ENCODE peak calls at places on chromosomes 12 and 14, in four cellular contexts. F is progenitor cell of endocrine pancreas, H is heart left ventricle, A is GM13977. R is an unnamed sample.

GRCh38 chr12:104516821-104517220 is 60.1 kb downstream of the CHST11 start:
- DNase-seq in F (no peak), H (no peak), A (no peak), R (no peak)

GRCh38 chr12:52235001-52235760 is 2.1 kb downstream of the KRT7 start:
- DNase-seq in F (no peak), H (no peak), A (peak; percentile 24), R (no peak)

GRCh38 chr12:109720152-109720855 is 6.7 kb downstream of the FAM222A start:
- DNase-seq in F (no peak), H (peak; percentile 84), A (no peak), R (no peak)

GRCh38 chr12:71045781-71046180 is 112.0 kb downstream of the TSPAN8 start:
- DNase-seq in F (no peak), H (no peak), A (no peak), R (no peak)

GRCh38 chr14:51209457-51209856 is 30.6 kb upstream of the TMX1 start:
- DNase-seq in F (no peak), H (no peak), A (no peak), R (no peak)

GRCh38 chr14:90774316-90774715 is 41.9 kb downstream of the TTC7B start:
- DNase-seq in F (no peak), H (no peak), A (no peak), R (no peak)

GRCh38 chr14:65045011-65045410 is 57.3 kb downstream of the MAX start:
- DNase-seq in F (no peak), H (no peak), A (no peak), R (no peak)

GRCh38 chr14:36028218-36028617 is 148.3 kb downstream of the PTCSC3 start:
- DNase-seq in F (no peak), H (no peak), A (no peak), R (no peak)

DNA sequence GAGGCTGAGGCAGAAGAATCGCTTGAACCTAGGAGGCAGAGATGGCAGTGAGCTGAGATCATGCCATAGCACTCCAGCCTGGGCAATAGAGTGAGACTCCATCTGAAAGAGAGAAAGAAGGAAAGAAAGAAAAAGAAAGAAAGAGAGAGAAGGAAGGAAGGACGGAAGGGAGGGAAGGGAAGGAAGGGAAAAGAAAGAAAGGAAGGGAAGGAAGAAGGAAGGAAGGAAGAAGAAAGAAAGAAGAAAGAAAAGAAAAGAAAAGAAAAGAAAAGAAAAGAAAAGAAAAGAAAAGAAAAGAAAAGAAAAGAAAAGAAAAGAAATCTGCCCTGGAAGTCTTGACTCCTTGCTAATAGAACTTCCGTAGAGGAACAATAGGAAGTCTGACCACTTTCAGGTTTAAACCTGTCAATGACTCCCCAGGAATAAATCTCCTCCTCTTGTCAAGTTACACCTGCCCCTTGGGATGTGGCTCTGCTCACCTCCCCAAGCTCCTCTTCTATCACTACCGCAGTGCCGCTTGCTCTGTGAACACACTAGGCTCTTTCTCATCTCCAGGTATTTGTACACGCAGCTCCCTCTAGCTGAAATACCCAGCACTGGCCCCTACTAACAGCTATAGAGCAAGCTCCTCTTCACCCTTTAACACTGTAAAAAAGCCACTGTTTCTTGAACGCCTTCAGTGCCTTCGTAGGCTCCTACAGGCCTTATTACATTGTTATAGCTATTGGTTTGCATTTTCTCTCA is 773.1 kb upstream of the TBX3 start:
- DNase-seq in F (no peak), H (no peak), A (no peak), R (no peak)
- TF ChIP-seq CTCF in F (peak; percentile 42), H (no peak), A (peak; percentile 14), R (peak; percentile 12)

DNA sequence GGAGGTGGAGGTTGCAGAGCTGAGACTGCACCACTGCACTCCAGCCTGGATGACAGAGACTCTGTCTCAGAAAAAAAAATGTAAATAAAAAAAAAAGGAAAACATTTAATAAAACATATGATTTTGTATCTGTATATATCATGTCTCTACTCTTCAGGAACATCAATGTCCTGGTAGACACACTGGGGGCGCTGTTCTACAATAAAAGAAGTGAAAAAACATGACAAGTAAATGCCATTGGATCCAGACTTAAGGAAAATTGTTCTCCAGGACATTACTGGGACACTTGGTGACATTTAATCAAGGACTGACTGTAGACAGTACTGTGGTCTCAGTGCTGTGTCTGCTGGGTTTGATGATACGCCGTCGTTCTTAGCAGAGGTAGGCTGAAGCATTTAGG is 15.5 kb upstream of the KLC1 start:
- DNase-seq in F (no peak), H (no peak), A (peak; percentile 14), R (no peak)
- TF ChIP-seq CTCF in F (no peak), H (peak; percentile 33), A (peak; percentile 44), R (no peak)

GRCh38 chr14:21557084-21557901 is 22.6 kb downstream of the OR10G3 start:
- DNase-seq in F (peak; percentile 77), H (peak; percentile 57), A (peak; percentile 69), R (peak; percentile 43)
- TF ChIP-seq CTCF in F (peak; percentile 76), H (peak; percentile 76), A (peak; percentile 61), R (peak; percentile 65)

GRCh38 chr12:107788281-107788680 is 13.8 kb downstream of the ASCL4 start:
- DNase-seq in F (no peak), H (no peak), A (no peak), R (no peak)

GRCh38 chr12:107794451-107794850 is 19.9 kb downstream of the ASCL4 start:
- DNase-seq in F (no peak), H (no peak), A (no peak), R (no peak)

GRCh38 chr12:107788690-107789458 is 14.4 kb downstream of the ASCL4 start:
- DNase-seq in F (no peak), H (no peak), A (no peak), R (no peak)

DNA sequence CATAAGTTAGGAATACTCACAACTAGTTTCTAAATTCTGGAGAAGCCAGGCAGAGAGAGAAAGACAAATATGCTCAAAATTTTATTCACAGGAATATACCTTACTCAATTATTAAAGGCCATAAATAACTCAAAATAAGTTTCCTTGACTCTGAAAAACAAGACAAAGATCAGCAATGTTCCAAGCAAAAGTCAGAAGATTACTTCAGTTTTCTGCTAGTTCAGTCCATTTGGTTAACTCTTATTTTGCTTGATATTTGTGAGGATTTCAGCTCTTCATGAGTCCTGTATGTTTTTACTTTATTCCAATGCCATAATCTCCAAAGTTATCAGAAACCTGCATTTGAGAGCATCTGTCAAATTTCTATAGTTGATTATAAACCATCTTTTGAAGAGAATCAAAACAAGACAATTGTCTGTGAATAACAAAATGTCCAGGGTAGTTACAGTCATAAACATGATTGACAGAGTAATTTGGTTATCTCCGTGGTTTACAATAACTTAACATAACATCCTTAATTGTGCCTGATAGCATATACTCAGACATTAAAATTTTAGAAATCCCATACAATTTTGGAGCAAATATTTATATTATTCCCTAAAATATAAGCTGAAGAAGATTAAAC is 17.1 kb downstream of the ASCL4 start:
- DNase-seq in F (no peak), H (no peak), A (no peak), R (no peak)
- TF ChIP-seq CTCF in F (no peak), H (no peak), A (no peak), R (no peak)

GRCh38 chr14:104723651-104724406 is at the start of gene ADSS1:
- DNase-seq in F (no peak), H (peak; percentile 89), A (peak; percentile 96), R (peak; percentile 92)

GRCh38 chr14:104724407-104724980 is 465 bp downstream of the ADSS1 start:
- DNase-seq in F (no peak), H (peak; percentile 90), A (peak; percentile 47), R (no peak)

GRCh38 chr14:104724981-104725771 is 1.1 kb downstream of the ADSS1 start:
- DNase-seq in F (no peak), H (peak; percentile 86), A (no peak), R (no peak)

GRCh38 chr14:104726600-104727451 is 2.8 kb downstream of the ADSS1 start:
- DNase-seq in F (no peak), H (no peak), A (no peak), R (no peak)

GRCh38 chr14:104725772-104726548 is 1.9 kb downstream of the ADSS1 start:
- DNase-seq in F (no peak), H (no peak), A (no peak), R (no peak)
- TF ChIP-seq CTCF in F (peak; percentile 44), H (no peak), A (no peak), R (no peak)

DNA sequence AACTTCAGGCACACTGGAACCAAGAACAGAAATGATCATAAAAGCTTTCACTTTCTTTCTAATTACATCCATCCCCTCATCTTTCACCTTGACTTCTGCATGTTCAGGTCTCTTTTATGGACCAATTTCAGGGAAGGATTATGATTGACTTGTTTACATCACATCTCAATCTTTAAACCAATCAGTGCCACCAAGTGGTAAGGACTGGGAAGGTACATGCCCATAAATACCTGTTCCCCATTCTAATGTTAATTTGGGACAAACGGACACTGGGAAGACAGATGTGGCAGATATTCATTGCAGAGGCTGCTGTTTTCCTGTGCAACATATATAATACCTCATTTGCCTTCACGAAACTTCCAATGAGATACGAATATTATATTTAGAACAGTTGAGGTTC is 978.1 kb downstream of the GALC start:
- DNase-seq in F (no peak), H (no peak), A (no peak), R (no peak)
- TF ChIP-seq CTCF in F (peak; percentile 19), H (no peak), A (no peak), R (peak; percentile 15)